ENCODE peak calls at places on chromosomes 11 and 22, in nine cellular contexts. E is T-helper 1 cell; L is CD4-positive, CD25-positive, alpha-beta regulatory T cell; Q is activated CD4-positive, alpha-beta T cell treated with anti-CD3 and anti-CD28 coated beads, Interleukin-2, amount 50 U/mL, for 24 hours; B is cardiac fibroblast; O is Karpas-422; P is caudate nucleus; W is LoVo; R is H9. I is an unnamed sample.
A peak's percentile ranks its signal among the peaks of the same experiment; 100 is the strongest.

GRCh38 chr11:131943296-131943695 is 572.9 kb downstream of the NTM start:
- DNase-seq in E (no peak), L (no peak), Q (no peak), B (no peak), O (no peak), P (no peak), W (no peak), R (no peak), I (no peak)

GRCh38 chr11:45083544-45084087 is 62.8 kb upstream of the PRDM11 start:
- DNase-seq in E (no peak), L (no peak), Q (no peak), B (no peak), O (peak; percentile 72), P (no peak), W (no peak), R (peak; percentile 83), I (no peak)

GRCh38 chr11:20033806-20034205 is 126.5 kb downstream of the DBX1 start:
- DNase-seq in E (no peak), L (no peak), Q (no peak), B (no peak), O (no peak), P (no peak), W (no peak), R (no peak), I (no peak)

GRCh38 chr11:70716986-70717775 is 318.9 kb downstream of the CTTN start:
- DNase-seq in E (no peak), L (no peak), Q (no peak), B (no peak), O (no peak), P (no peak), W (no peak), R (no peak), I (no peak)

GRCh38 chr11:124900464-124900863 is 2.8 kb upstream of the ROBO4 start:
- DNase-seq in E (no peak), L (no peak), Q (no peak), B (peak; percentile 81), O (no peak), P (no peak), W (peak; percentile 50), R (peak; percentile 40), I (peak; percentile 44)

GRCh38 chr22:38718414-38718813 is 12.7 kb downstream of the GTPBP1 start:
- DNase-seq in E (no peak), L (no peak), Q (no peak), B (peak; percentile 82), O (no peak), P (peak; percentile 40), W (peak; percentile 90), R (no peak), I (peak; percentile 83)

GRCh38 chr11:16737860-16738197 is 618 bp upstream of the C11orf58 start:
- DNase-seq in E (no peak), L (no peak), Q (no peak), B (peak; percentile 30), O (no peak), P (no peak), W (no peak), R (no peak), I (no peak)

GRCh38 chr11:78323356-78323755 is 94.3 kb downstream of the GAB2 start:
- DNase-seq in E (no peak), L (no peak), Q (no peak), B (no peak), O (peak; percentile 68), P (no peak), W (no peak), R (no peak), I (no peak)

GRCh38 chr22:30252411-30253204 is 6.0 kb upstream of the LIF start:
- DNase-seq in E (no peak), L (no peak), Q (no peak), B (no peak), O (no peak), P (no peak), W (peak; percentile 78), R (no peak), I (no peak)

GRCh38 chr11:113382121-113382520 is 5.5 kb upstream of the ANKK1 start:
- DNase-seq in E (no peak), L (no peak), Q (no peak), B (no peak), O (no peak), P (no peak), W (no peak), R (peak; percentile 5), I (no peak)

GRCh38 chr11:132644511-132644910 is 887.8 kb downstream of the OPCML start:
- DNase-seq in E (no peak), L (no peak), Q (no peak), B (no peak), O (no peak), P (no peak), W (no peak), R (no peak), I (no peak)

GRCh38 chr11:69010361-69010891 is 2.6 kb downstream of the MRGPRF start:
- DNase-seq in E (no peak), L (no peak), Q (no peak), B (no peak), O (no peak), P (no peak), W (no peak), R (no peak), I (no peak)

GRCh38 chr11:118768715-118769114 is 22.2 kb downstream of the DDX6 start:
- DNase-seq in E (no peak), L (no peak), Q (no peak), B (no peak), O (no peak), P (no peak), W (no peak), R (no peak), I (no peak)

GRCh38 chr11:3926458-3927095 is 71.1 kb downstream of the STIM1 start:
- DNase-seq in E (no peak), L (no peak), Q (no peak), B (no peak), O (no peak), P (no peak), W (no peak), R (no peak), I (no peak)

GRCh38 chr11:130166457-130166784 is 6.8 kb downstream of the ST14 start:
- DNase-seq in E (no peak), L (no peak), Q (no peak), B (peak; percentile 89), O (no peak), P (no peak), W (peak; percentile 83), R (no peak), I (no peak)

GRCh38 chr11:70079691-70080090 is 1.6 kb downstream of the ANO1 start:
- DNase-seq in E (no peak), L (no peak), Q (no peak), B (no peak), O (no peak), P (no peak), W (no peak), R (no peak), I (no peak)

GRCh38 chr11:34242037-34242625 is 115.7 kb downstream of the ABTB2 start:
- DNase-seq in E (no peak), L (no peak), Q (no peak), B (peak; percentile 56), O (no peak), P (no peak), W (peak; percentile 63), R (no peak), I (no peak)

GRCh38 chr11:47887910-47888569 is 39.9 kb upstream of the NUP160 start:
- DNase-seq in E (no peak), L (peak; percentile 78), Q (no peak), B (no peak), O (no peak), P (no peak), W (no peak), R (no peak), I (no peak)

GRCh38 chr11:44235765-44236201 is 74.2 kb downstream of the ALX4 start:
- DNase-seq in E (no peak), L (no peak), Q (no peak), B (peak; percentile 68), O (no peak), P (no peak), W (no peak), R (no peak), I (no peak)

GRCh38 chr11:35523351-35523768 is 2.1 kb downstream of the PAMR1 start:
- DNase-seq in E (no peak), L (no peak), Q (no peak), B (peak; percentile 23), O (no peak), P (no peak), W (no peak), R (no peak), I (peak; percentile 81)

GRCh38 chr11:110984147-110984546 is 261.4 kb upstream of the POU2AF2 start:
- DNase-seq in E (no peak), L (no peak), Q (no peak), B (peak; percentile 67), O (no peak), P (no peak), W (peak; percentile 34), R (no peak), I (no peak)

GRCh38 chr11:8732276-8732675 is 49.7 kb downstream of the RPL27A start:
- DNase-seq in E (no peak), L (no peak), Q (no peak), B (no peak), O (no peak), P (no peak), W (no peak), R (no peak), I (no peak)

GRCh38 chr22:45972091-45972867 is 4.7 kb downstream of the WNT7B start:
- DNase-seq in E (no peak), L (no peak), Q (no peak), B (no peak), O (no peak), P (no peak), W (no peak), R (peak; percentile 49), I (no peak)

GRCh38 chr11:66886671-66887221 is 29.9 kb downstream of the LRFN4 start:
- DNase-seq in E (no peak), L (no peak), Q (no peak), B (peak; percentile 86), O (no peak), P (no peak), W (no peak), R (no peak), I (peak; percentile 79)

GRCh38 chr11:111327908-111328624 is 29.7 kb downstream of the POU2AF3 start:
- DNase-seq in E (no peak), L (no peak), Q (no peak), B (no peak), O (peak; percentile 99), P (no peak), W (peak; percentile 7), R (peak; percentile 45), I (no peak)

GRCh38 chr22:18048441-18048898 is 24.1 kb upstream of the MICAL3 start:
- DNase-seq in E (no peak), L (no peak), Q (no peak), B (peak; percentile 20), O (no peak), P (peak; percentile 7), W (no peak), R (no peak), I (no peak)

GRCh38 chr22:21985214-21985613 is 2.6 kb upstream of the TOP3B start:
- DNase-seq in E (no peak), L (no peak), Q (no peak), B (no peak), O (no peak), P (no peak), W (no peak), R (no peak), I (no peak)

GRCh38 chr11:81005595-81005994 is 1564.8 kb upstream of the TENM4 start:
- DNase-seq in E (no peak), L (no peak), Q (no peak), B (peak; percentile 76), O (no peak), P (no peak), W (peak; percentile 67), R (no peak), I (peak; percentile 66)

GRCh38 chr11:117122546-117122945 is 21.5 kb upstream of the PAFAH1B2 start:
- DNase-seq in E (no peak), L (no peak), Q (no peak), B (no peak), O (no peak), P (no peak), W (no peak), R (no peak), I (no peak)

GRCh38 chr11:64352099-64353005 is 6.6 kb upstream of the RPS6KA4 start:
- DNase-seq in E (no peak), L (no peak), Q (no peak), B (no peak), O (no peak), P (no peak), W (no peak), R (no peak), I (no peak)

GRCh38 chr11:102241026-102241425 is 76.3 kb upstream of the BIRC3 start:
- DNase-seq in E (no peak), L (no peak), Q (no peak), B (no peak), O (peak; percentile 69), P (no peak), W (no peak), R (no peak), I (no peak)

I was measured in A673.